ENCODE peak calls at places on chromosomes 6 and 20, in six cellular contexts. R is suprapubic skin, J is H9, G is adrenal gland, Q is right lobe of liver, T is OCI-LY7. N is an unnamed sample.

GRCh38 chr6:156437084-156437879 is 339.9 kb upstream of the ARID1B start:
- DNase-seq in R (no peak), T (no peak), G (no peak), J (no peak), Q (no peak), N (no peak)

GRCh38 chr6:24547243-24547642 is 52.5 kb downstream of the ALDH5A1 start:
- DNase-seq in T (peak; percentile 65), G (no peak), J (peak; percentile 78), R (no peak), Q (no peak), N (no peak)

GRCh38 chr6:169034523-169035167 is 219.0 kb downstream of the THBS2 start:
- DNase-seq in J (no peak), G (no peak), R (no peak), Q (no peak), T (no peak), N (no peak)

GRCh38 chr6:111207141-111207858 is 120.0 kb downstream of the SLC16A10 start:
- DNase-seq in T (no peak), R (no peak), Q (no peak), G (no peak), J (no peak), N (no peak)

GRCh38 chr6:46331461-46331860 is 159.8 kb downstream of the RCAN2 start:
- DNase-seq in R (no peak), T (no peak), J (no peak), Q (no peak), G (no peak), N (no peak)

GRCh38 chr6:170125447-170126300 is 165.2 kb downstream of the DLL1 start:
- DNase-seq in G (peak; percentile 4), Q (peak; percentile 40), R (peak; percentile 43), T (no peak), J (peak; percentile 25), N (no peak)

GRCh38 chr6:84074988-84075781 is 41.6 kb downstream of the MRAP2 start:
- DNase-seq in G (no peak), R (no peak), Q (no peak), J (peak; percentile 78), T (no peak), N (no peak)

GRCh38 chr6:43627008-43627825 is 1.8 kb downstream of the GTPBP2 start:
- DNase-seq in T (no peak), R (peak; percentile 82), G (peak; percentile 92), J (no peak), Q (peak; percentile 76), N (peak; percentile 87)

GRCh38 chr20:44644384-44645131 is 6.9 kb downstream of the ADA start:
- DNase-seq in J (no peak), G (no peak), R (no peak), Q (no peak), T (peak; percentile 73), N (no peak)

GRCh38 chr20:50426865-50427739 is 83.1 kb upstream of the PTPN1 start:
- DNase-seq in R (no peak), Q (no peak), J (no peak), T (no peak), G (no peak), N (no peak)

GRCh38 chr20:9353916-9354276 is 160.5 kb upstream of the LAMP5 start:
- DNase-seq in R (no peak), G (no peak), Q (no peak), T (no peak), J (no peak), N (no peak)

GRCh38 chr6:89917801-89918366 is 23.6 kb downstream of the GJA10 start:
- DNase-seq in R (no peak), G (no peak), J (peak; percentile 58), Q (no peak), T (no peak), N (no peak)

GRCh38 chr6:22381810-22382512 is 85.1 kb upstream of the PRL start:
- DNase-seq in J (no peak), G (no peak), R (no peak), T (no peak), Q (no peak), N (no peak)

GRCh38 chr20:46872315-46873211 is 22.1 kb upstream of the EYA2 start:
- DNase-seq in G (no peak), J (no peak), R (no peak), Q (no peak), T (peak; percentile 7), N (no peak)

GRCh38 chr20:10920396-10920795 is 246.6 kb upstream of the JAG1 start:
- DNase-seq in Q (no peak), G (no peak), T (no peak), J (no peak), R (no peak), N (no peak)

GRCh38 chr6:116398366-116399005 is 27.7 kb downstream of the DSE start:
- DNase-seq in G (no peak), J (no peak), T (no peak), R (no peak), Q (no peak), N (no peak)

GRCh38 chr20:56998438-56998837 is 268.0 kb downstream of the BMP7 start:
- DNase-seq in J (no peak), Q (no peak), T (peak; percentile 25), G (no peak), R (no peak), N (no peak)

GRCh38 chr6:118469468-118469867 is 78.6 kb upstream of the PLN start:
- DNase-seq in G (peak; percentile 53), R (no peak), Q (no peak), T (no peak), J (no peak), N (no peak)

GRCh38 chr6:119510246-119510645 is 160.7 kb upstream of the MAN1A1 start:
- DNase-seq in G (no peak), J (no peak), Q (no peak), T (no peak), R (no peak), N (no peak)

GRCh38 chr6:26157150-26157837 is 70.1 kb downstream of the HFE start:
- DNase-seq in T (peak; percentile 92), R (peak; percentile 83), J (peak; percentile 69), G (peak; percentile 75), Q (peak; percentile 65), N (no peak)

GRCh38 chr20:19868383-19868782 is 110.3 kb downstream of the RIN2 start:
- DNase-seq in T (no peak), R (no peak), G (no peak), Q (no peak), J (no peak), N (no peak)

GRCh38 chr6:3960754-3961361 is 111.7 kb downstream of the FAM50B start:
- DNase-seq in G (no peak), J (no peak), R (no peak), T (no peak), Q (no peak), N (no peak)

GRCh38 chr6:10995114-10995707 is 48.9 kb downstream of the ELOVL2 start:
- DNase-seq in Q (no peak), G (no peak), T (no peak), J (no peak), R (no peak), N (no peak)

GRCh38 chr6:36622901-36623546 is 28.9 kb downstream of the SRSF3 start:
- DNase-seq in T (no peak), Q (peak; percentile 27), G (peak; percentile 9), R (peak; percentile 53), J (no peak), N (no peak)

GRCh38 chr6:36618366-36619355 is 24.5 kb downstream of the SRSF3 start:
- DNase-seq in R (peak; percentile 52), Q (peak; percentile 14), J (no peak), T (no peak), G (peak; percentile 14), N (no peak)

GRCh38 chr6:36623547-36624459 is 29.6 kb downstream of the SRSF3 start:
- DNase-seq in T (peak; percentile 83), Q (peak; percentile 91), R (peak; percentile 93), G (peak; percentile 88), J (peak; percentile 86), N (peak; percentile 73)

GRCh38 chr6:36624461-36625160 is 30.4 kb downstream of the SRSF3 start:
- DNase-seq in Q (no peak), J (no peak), G (peak; percentile 10), R (peak; percentile 44), T (no peak), N (no peak)

DNA sequence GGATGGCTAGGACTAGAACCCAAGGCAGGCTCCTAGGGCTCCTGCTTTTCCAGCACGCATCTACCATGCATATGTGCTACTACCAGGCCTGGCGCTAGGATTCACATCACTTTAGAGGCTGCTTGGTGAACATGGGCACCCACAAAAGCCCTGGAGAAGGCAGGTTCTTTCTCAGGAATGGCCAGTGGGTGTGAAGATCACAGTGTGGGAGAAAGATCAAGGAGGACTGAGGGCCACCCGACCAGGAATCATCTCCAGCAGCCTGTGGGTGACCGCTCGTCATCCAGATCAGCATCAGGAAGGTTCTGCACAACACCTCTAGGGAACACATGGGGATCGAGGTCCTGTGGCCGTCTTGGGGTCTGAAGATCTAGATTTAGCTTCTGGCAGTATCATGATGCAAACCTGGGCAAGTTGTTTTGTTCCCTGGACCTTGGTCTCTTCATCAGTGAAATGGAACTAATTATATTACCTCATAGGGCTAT is 27.3 kb downstream of the SRSF3 start:
- DNase-seq in R (peak; percentile 22), T (no peak), J (no peak), G (peak; percentile 13), Q (peak; percentile 30), N (no peak)
- H3K4me1 ChIP-seq in R (peaks cover 51% of the 10 kb centered on the region), T (peaks cover 26% of the 10 kb centered on the region), J (no peaks in the 10 kb centered on the region), G (peaks cover 25% of the 10 kb centered on the region), Q (no peaks in the 10 kb centered on the region), N (peaks cover 26% of the 10 kb centered on the region)

GRCh38 chr20:37295001-37295400 is 5.5 kb downstream of the MANBAL start:
- DNase-seq in J (no peak), T (no peak), G (peak; percentile 86), R (no peak), Q (no peak), N (no peak)
- H3K4me1 ChIP-seq in J (no peaks in the 10 kb centered on the region), T (peaks cover 38% of the 10 kb centered on the region), G (peaks cover 46% of the 10 kb centered on the region), R (peaks cover 51% of the 10 kb centered on the region), Q (no peaks in the 10 kb centered on the region), N (peaks cover 68% of the 10 kb centered on the region)

GRCh38 chr6:5302995-5303622 is 41.8 kb downstream of the FARS2 start:
- DNase-seq in T (peak; percentile 59), R (no peak), J (peak; percentile 81), Q (peak; percentile 78), G (peak; percentile 43), N (no peak)

GRCh38 chr6:5303711-5304110 is 42.4 kb downstream of the FARS2 start:
- DNase-seq in G (no peak), Q (no peak), T (no peak), J (no peak), R (no peak), N (no peak)

GRCh38 chr6:5305968-5306626 is 44.8 kb downstream of the FARS2 start:
- DNase-seq in G (no peak), J (no peak), R (no peak), Q (no peak), T (no peak), N (no peak)

GRCh38 chr6:5300206-5300764 is 39.0 kb downstream of the FARS2 start:
- DNase-seq in T (no peak), G (no peak), R (no peak), J (no peak), Q (no peak), N (no peak)

GRCh38 chr6:5302220-5302946 is 41.1 kb downstream of the FARS2 start:
- DNase-seq in G (no peak), J (no peak), R (no peak), Q (no peak), T (no peak), N (no peak)
- H3K4me1 ChIP-seq in G (no peaks in the 10 kb centered on the region), J (no peaks in the 10 kb centered on the region), R (peaks cover 18% of the 10 kb centered on the region), Q (no peaks in the 10 kb centered on the region), T (peaks cover 7% of the 10 kb centered on the region), N (peaks cover 7% of the 10 kb centered on the region)

DNA sequence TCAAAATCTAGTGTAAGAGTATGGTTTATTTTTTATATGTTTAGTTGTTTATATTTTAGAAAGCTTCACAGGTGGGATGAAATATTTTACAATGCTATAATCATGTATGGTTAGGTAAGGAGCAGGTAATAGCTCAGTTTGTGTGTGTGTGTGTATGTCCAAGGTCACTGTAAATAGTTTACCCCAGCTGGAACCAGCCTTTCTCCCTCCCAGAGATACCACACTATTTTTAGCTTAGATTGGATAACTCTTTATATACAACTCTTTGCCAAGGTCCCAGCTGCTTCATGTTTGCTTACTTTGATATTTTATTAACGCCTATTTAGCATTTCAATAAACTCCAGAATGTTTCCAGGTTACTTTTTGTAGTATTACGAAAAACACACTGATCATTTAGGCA is 1.9 kb upstream of the PEX7 start:
- DNase-seq in R (no peak), Q (no peak), T (no peak), G (no peak), J (no peak), N (no peak)
- H3K4me1 ChIP-seq in R (peaks cover 12% of the 10 kb centered on the region), Q (no peaks in the 10 kb centered on the region), T (peaks cover 14% of the 10 kb centered on the region), G (peaks cover 10% of the 10 kb centered on the region), J (no peaks in the 10 kb centered on the region), N (peaks cover 4% of the 10 kb centered on the region)